ENCODE peak calls at places on chromosomes 6 and 20, in six cellular contexts. F is A549, H is HepG2, D is K562, L is GM12878, B is IMR-90. Y is an unnamed sample.

GRCh38 chr20:35561671-35562070 is 19.8 kb downstream of the ERGIC3 start:
- DNase-seq in F (no peak), H (no peak), D (peak; percentile 42), L (no peak), B (no peak), Y (no peak)

GRCh38 chr20:47543006-47543431 is 41.3 kb downstream of the NCOA3 start:
- DNase-seq in F (no peak), H (no peak), D (no peak), L (no peak), B (peak; percentile 43), Y (no peak)

GRCh38 chr20:50610212-50610718 is 81.1 kb downstream of the RIPOR3 start:
- DNase-seq in F (peak; percentile 38), H (peak; percentile 41), D (no peak), L (no peak), B (no peak), Y (no peak)

GRCh38 chr6:35552285-35552917 is 39.7 kb upstream of the TULP1 start:
- DNase-seq in F (peak; percentile 51), H (peak; percentile 40), D (peak; percentile 83), L (peak; percentile 15), B (peak; percentile 35), Y (peak; percentile 49)

GRCh38 chr6:133837801-133838349 is 51.0 kb upstream of the TCF21 start:
- DNase-seq in F (peak; percentile 81), H (peak; percentile 56), D (peak; percentile 66), L (no peak), B (no peak), Y (peak; percentile 85)

GRCh38 chr20:49825521-49826033 is 12.9 kb downstream of the SLC9A8 start:
- DNase-seq in F (no peak), H (peak; percentile 51), D (no peak), L (no peak), B (no peak), Y (no peak)

GRCh38 chr6:96391776-96392175 is 129.8 kb upstream of the UFL1 start:
- DNase-seq in F (no peak), H (no peak), D (no peak), L (no peak), B (no peak), Y (peak; percentile 32)

GRCh38 chr6:7730852-7731251 is 5.0 kb downstream of the BMP6 start:
- DNase-seq in F (peak; percentile 65), H (peak; percentile 39), D (no peak), L (no peak), B (peak; percentile 90), Y (no peak)

GRCh38 chr6:904994-905393 is 212.1 kb upstream of the EXOC2 start:
- DNase-seq in F (no peak), H (no peak), D (no peak), L (no peak), B (no peak), Y (no peak)

GRCh38 chr20:11217322-11217989 is 543.7 kb upstream of the JAG1 start:
- DNase-seq in F (no peak), H (no peak), D (no peak), L (no peak), B (peak; percentile 42), Y (no peak)

GRCh38 chr6:45571159-45571558 is 193.4 kb upstream of the SUPT3H start:
- DNase-seq in F (no peak), H (no peak), D (no peak), L (no peak), B (no peak), Y (no peak)

GRCh38 chr20:49579874-49580817 is 12.2 kb upstream of the PTGIS start:
- DNase-seq in F (no peak), H (peak; percentile 61), D (no peak), L (no peak), B (peak; percentile 85), Y (no peak)

GRCh38 chr20:62985089-62985778 is 21.5 kb downstream of the BHLHE23 start:
- DNase-seq in F (no peak), H (no peak), D (no peak), L (no peak), B (no peak), Y (no peak)

GRCh38 chr20:10064611-10065010 is 29.8 kb downstream of the ANKEF1 start:
- DNase-seq in F (no peak), H (no peak), D (no peak), L (no peak), B (no peak), Y (no peak)

GRCh38 chr6:710601-711571 is 17.9 kb upstream of the EXOC2 start:
- DNase-seq in F (peak; percentile 18), H (no peak), D (peak; percentile 24), L (peak; percentile 66), B (peak; percentile 79), Y (peak; percentile 33)

GRCh38 chr6:162613310-162613709 is 114.3 kb downstream of the PRKN start:
- DNase-seq in F (no peak), H (no peak), D (no peak), L (no peak), B (no peak), Y (no peak)

GRCh38 chr20:9493818-9494217 is 20.6 kb upstream of the LAMP5 start:
- DNase-seq in F (no peak), H (no peak), D (no peak), L (no peak), B (no peak), Y (no peak)

GRCh38 chr6:149508485-149508884 is 23.7 kb upstream of the ZC3H12D start:
- DNase-seq in F (no peak), H (no peak), D (no peak), L (no peak), B (no peak), Y (no peak)

GRCh38 chr20:44271915-44272663 is 25.0 kb downstream of the GDAP1L1 start:
- DNase-seq in F (no peak), H (no peak), D (peak; percentile 20), L (no peak), B (no peak), Y (peak; percentile 31)

GRCh38 chr20:41003143-41003932 is 25.3 kb upstream of the TOP1 start:
- DNase-seq in F (peak; percentile 92), H (peak; percentile 99), D (peak; percentile 61), L (no peak), B (peak; percentile 99), Y (no peak)

GRCh38 chr6:73929421-73929820 is 233.4 kb downstream of the CD109 start:
- DNase-seq in F (peak; percentile 16), H (no peak), D (no peak), L (no peak), B (peak; percentile 13), Y (no peak)

DNA sequence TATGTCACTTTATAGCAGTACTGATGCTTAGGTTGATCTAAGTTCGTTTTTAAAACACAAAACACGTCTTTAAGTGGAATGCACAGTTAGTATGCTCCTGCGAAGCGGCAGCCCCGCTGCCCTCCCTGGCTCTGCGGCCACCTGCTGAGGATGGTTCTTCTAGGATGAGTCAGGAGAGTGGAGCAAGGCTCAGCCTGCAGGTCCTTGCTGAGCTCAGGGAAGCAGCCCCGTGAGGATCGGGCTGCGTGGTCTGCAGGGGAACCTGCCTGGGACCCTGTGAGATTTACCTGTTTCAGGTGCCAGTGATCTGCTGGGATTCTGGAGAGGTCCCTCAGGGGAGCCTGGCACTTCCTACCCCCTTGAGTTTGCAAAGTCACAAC is 57.5 kb downstream of the SYNJ2 start:
- DNase-seq in F (peak; percentile 61), H (no peak), D (no peak), L (no peak), B (peak; percentile 67), Y (no peak)
- TF ChIP-seq BHLHE40 in F (no peak), H (no peak), D (no peak), L (no peak), B (no peak), Y (no peak)

GRCh38 chr6:30964075-30964474 is 19.4 kb upstream of the MUC21 start:
- DNase-seq in F (no peak), H (no peak), D (no peak), L (no peak), B (no peak), Y (no peak)
- TF ChIP-seq BHLHE40 in F (no peak), H (no peak), D (no peak), L (no peak), B (no peak), Y (no peak)

GRCh38 chr6:46776070-46776752 is 17.0 kb upstream of the MEP1A start:
- DNase-seq in F (no peak), H (no peak), D (no peak), L (no peak), B (no peak), Y (no peak)

GRCh38 chr6:46784535-46784934 is 8.7 kb upstream of the MEP1A start:
- DNase-seq in F (no peak), H (no peak), D (no peak), L (no peak), B (no peak), Y (no peak)

GRCh38 chr6:46777476-46778346 is 15.5 kb upstream of the MEP1A start:
- DNase-seq in F (no peak), H (no peak), D (no peak), L (no peak), B (no peak), Y (no peak)

GRCh38 chr6:46781478-46782378 is 11.5 kb upstream of the MEP1A start:
- DNase-seq in F (peak; percentile 60), H (peak; percentile 67), D (peak; percentile 57), L (no peak), B (peak; percentile 50), Y (peak; percentile 40)
- TF ChIP-seq BHLHE40 in F (no peak), H (no peak), D (no peak), L (no peak), B (no peak), Y (no peak)

DNA sequence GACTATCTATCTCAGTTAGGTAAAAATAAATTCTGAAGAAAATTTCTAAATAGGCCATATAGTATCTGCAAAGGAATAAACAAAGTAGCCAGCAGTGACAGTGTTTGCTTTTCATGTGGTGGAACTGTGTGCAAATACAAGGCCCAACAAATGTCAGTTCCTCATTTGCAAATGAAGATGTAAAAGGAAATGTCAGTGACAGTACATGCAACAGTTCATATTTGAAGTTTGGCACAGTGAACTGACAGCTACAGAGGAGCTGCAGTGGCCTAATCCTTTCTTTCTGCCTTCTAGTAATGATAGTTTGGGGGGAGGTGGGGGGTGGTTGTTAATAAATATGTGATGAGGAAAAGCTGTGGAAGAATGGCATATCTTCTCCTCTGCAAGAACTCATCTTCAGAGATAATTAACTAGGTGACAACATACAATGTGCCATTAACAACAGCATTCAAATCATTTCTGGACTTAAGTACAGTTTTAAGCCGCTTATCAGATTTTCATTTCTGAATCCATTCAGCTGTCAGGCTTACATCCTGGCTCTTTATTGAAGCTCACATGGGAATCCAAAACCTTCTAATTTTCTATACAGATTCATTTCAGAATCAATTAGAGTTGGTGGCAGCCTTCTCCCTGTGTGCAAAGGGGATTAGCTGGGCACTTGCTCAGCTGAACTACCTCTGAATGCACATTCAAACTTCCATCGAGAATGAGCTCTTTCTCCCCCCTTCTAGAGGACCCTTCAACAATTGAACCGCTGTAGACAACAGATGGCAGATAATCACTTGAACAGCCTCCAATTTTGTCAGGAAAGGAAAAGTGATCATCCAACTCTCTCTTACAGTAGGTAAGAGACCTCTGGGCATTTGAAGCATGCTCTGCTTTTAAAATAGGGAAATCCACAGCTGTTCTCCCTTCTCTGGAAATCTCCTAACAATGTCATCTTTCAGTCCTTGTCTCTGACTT is 1059.1 kb upstream of the EPHA7 start:
- DNase-seq in F (no peak), H (no peak), D (no peak), L (no peak), B (no peak), Y (no peak)
- TF ChIP-seq BHLHE40 in F (no peak), H (no peak), D (no peak), L (no peak), B (no peak), Y (no peak)

DNA sequence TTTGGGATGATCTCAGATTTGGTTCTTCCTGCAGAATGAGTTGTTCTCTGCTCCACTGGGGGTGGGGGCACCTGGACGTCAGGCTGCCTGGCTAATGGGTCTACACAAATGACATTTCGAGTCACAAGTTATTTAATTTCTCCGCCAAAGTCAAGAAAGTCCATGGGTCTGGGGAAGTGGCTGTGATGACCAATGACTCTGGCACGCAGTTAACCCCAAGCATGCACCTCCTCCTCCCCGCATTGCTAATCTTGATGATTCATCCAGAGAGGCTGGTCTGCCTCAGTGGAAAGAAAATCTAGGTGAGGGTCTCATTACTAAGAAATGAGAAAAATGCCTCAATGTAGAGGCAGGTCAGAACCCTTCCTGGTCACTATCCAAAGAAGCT is 98.3 kb upstream of the MRPS10 start:
- DNase-seq in F (peak; percentile 84), H (peak; percentile 48), D (no peak), L (no peak), B (peak; percentile 99), Y (no peak)
- TF ChIP-seq BHLHE40 in F (no peak), H (no peak), D (no peak), L (no peak), B (peak; percentile 65), Y (no peak)

Y was measured in HEK293T.